ENCODE peak calls at places on chromosomes 2 and 18, in four cellular contexts. One of them, this sample, is unnamed.

GRCh38 chr2:196403471-196403870 is 232.1 kb upstream of the STK17B start:
- DNase-seq in GM13977: no peak
- DNase-seq in fibroblast of the conjunctiva: no peak
- DNase-seq in stimulated activated effector memory CD8-positive, alpha-beta T cell treated with anti-CD3 and anti-CD28 coated beads, Interleukin-12 subunit alpha, Interleukin-12 subunit beta, amount 100 ng/mL, for 72 hours: no peak
- DNase-seq in this sample: peak; percentile 52

GRCh38 chr2:106126295-106126694 is 67.8 kb downstream of the UXS1 start:
- DNase-seq in GM13977: no peak
- DNase-seq in stimulated activated effector memory CD8-positive, alpha-beta T cell treated with anti-CD3 and anti-CD28 coated beads, Interleukin-12 subunit alpha, Interleukin-12 subunit beta, amount 100 ng/mL, for 72 hours: no peak
- DNase-seq in fibroblast of the conjunctiva: no peak
- DNase-seq in this sample: no peak

GRCh38 chr2:210147614-210148013 is 23.6 kb downstream of the KANSL1L start:
- DNase-seq in stimulated activated effector memory CD8-positive, alpha-beta T cell treated with anti-CD3 and anti-CD28 coated beads, Interleukin-12 subunit alpha, Interleukin-12 subunit beta, amount 100 ng/mL, for 72 hours: no peak
- DNase-seq in fibroblast of the conjunctiva: no peak
- DNase-seq in GM13977: no peak
- DNase-seq in this sample: no peak

GRCh38 chr2:57343391-57344006 is 703.1 kb upstream of the VRK2 start:
- DNase-seq in fibroblast of the conjunctiva: no peak
- DNase-seq in GM13977: no peak
- DNase-seq in stimulated activated effector memory CD8-positive, alpha-beta T cell treated with anti-CD3 and anti-CD28 coated beads, Interleukin-12 subunit alpha, Interleukin-12 subunit beta, amount 100 ng/mL, for 72 hours: no peak
- DNase-seq in this sample: peak; percentile 20

GRCh38 chr18:50559750-50560680 is at the start of gene MAPK4:
- DNase-seq in fibroblast of the conjunctiva: no peak
- DNase-seq in stimulated activated effector memory CD8-positive, alpha-beta T cell treated with anti-CD3 and anti-CD28 coated beads, Interleukin-12 subunit alpha, Interleukin-12 subunit beta, amount 100 ng/mL, for 72 hours: no peak
- DNase-seq in GM13977: peak; percentile 76
- DNase-seq in this sample: peak; percentile 7

GRCh38 chr2:42900226-42900744 is 107.9 kb upstream of the HAAO start:
- DNase-seq in stimulated activated effector memory CD8-positive, alpha-beta T cell treated with anti-CD3 and anti-CD28 coated beads, Interleukin-12 subunit alpha, Interleukin-12 subunit beta, amount 100 ng/mL, for 72 hours: no peak
- DNase-seq in GM13977: no peak
- DNase-seq in fibroblast of the conjunctiva: no peak
- DNase-seq in this sample: no peak

GRCh38 chr2:240648650-240649275 is 23.5 kb downstream of the GPR35 start:
- DNase-seq in fibroblast of the conjunctiva: no peak
- DNase-seq in stimulated activated effector memory CD8-positive, alpha-beta T cell treated with anti-CD3 and anti-CD28 coated beads, Interleukin-12 subunit alpha, Interleukin-12 subunit beta, amount 100 ng/mL, for 72 hours: peak; percentile 35
- DNase-seq in GM13977: peak; percentile 34
- DNase-seq in this sample: no peak

GRCh38 chr2:10983711-10984110 is 72.0 kb downstream of the KCNF1 start:
- DNase-seq in stimulated activated effector memory CD8-positive, alpha-beta T cell treated with anti-CD3 and anti-CD28 coated beads, Interleukin-12 subunit alpha, Interleukin-12 subunit beta, amount 100 ng/mL, for 72 hours: no peak
- DNase-seq in fibroblast of the conjunctiva: no peak
- DNase-seq in GM13977: no peak
- DNase-seq in this sample: no peak

GRCh38 chr18:52409732-52410131 is 69.7 kb downstream of the DCC start:
- DNase-seq in GM13977: peak; percentile 20
- DNase-seq in stimulated activated effector memory CD8-positive, alpha-beta T cell treated with anti-CD3 and anti-CD28 coated beads, Interleukin-12 subunit alpha, Interleukin-12 subunit beta, amount 100 ng/mL, for 72 hours: no peak
- DNase-seq in fibroblast of the conjunctiva: no peak
- DNase-seq in this sample: peak; percentile 8

GRCh38 chr2:234241656-234242445 is 191.3 kb downstream of the SPP2 start:
- DNase-seq in stimulated activated effector memory CD8-positive, alpha-beta T cell treated with anti-CD3 and anti-CD28 coated beads, Interleukin-12 subunit alpha, Interleukin-12 subunit beta, amount 100 ng/mL, for 72 hours: no peak
- DNase-seq in GM13977: no peak
- DNase-seq in fibroblast of the conjunctiva: no peak
- DNase-seq in this sample: peak; percentile 94

GRCh38 chr2:232339121-232340081 is 39.1 kb upstream of the ALPP start:
- DNase-seq in fibroblast of the conjunctiva: no peak
- DNase-seq in GM13977: no peak
- DNase-seq in stimulated activated effector memory CD8-positive, alpha-beta T cell treated with anti-CD3 and anti-CD28 coated beads, Interleukin-12 subunit alpha, Interleukin-12 subunit beta, amount 100 ng/mL, for 72 hours: no peak
- DNase-seq in this sample: no peak

GRCh38 chr2:238689871-238690672 is 157.8 kb upstream of the TWIST2 start:
- DNase-seq in fibroblast of the conjunctiva: no peak
- DNase-seq in GM13977: no peak
- DNase-seq in stimulated activated effector memory CD8-positive, alpha-beta T cell treated with anti-CD3 and anti-CD28 coated beads, Interleukin-12 subunit alpha, Interleukin-12 subunit beta, amount 100 ng/mL, for 72 hours: no peak
- DNase-seq in this sample: no peak

GRCh38 chr2:19100570-19100969 is 257.9 kb downstream of the OSR1 start:
- DNase-seq in fibroblast of the conjunctiva: no peak
- DNase-seq in GM13977: no peak
- DNase-seq in stimulated activated effector memory CD8-positive, alpha-beta T cell treated with anti-CD3 and anti-CD28 coated beads, Interleukin-12 subunit alpha, Interleukin-12 subunit beta, amount 100 ng/mL, for 72 hours: no peak
- DNase-seq in this sample: no peak

GRCh38 chr2:134758632-134759031 is 39.8 kb upstream of the TMEM163 start:
- DNase-seq in stimulated activated effector memory CD8-positive, alpha-beta T cell treated with anti-CD3 and anti-CD28 coated beads, Interleukin-12 subunit alpha, Interleukin-12 subunit beta, amount 100 ng/mL, for 72 hours: no peak
- DNase-seq in GM13977: no peak
- DNase-seq in fibroblast of the conjunctiva: no peak
- DNase-seq in this sample: peak; percentile 37

GRCh38 chr18:79922971-79923411 is 28.5 kb downstream of the SLC66A2 start:
- DNase-seq in stimulated activated effector memory CD8-positive, alpha-beta T cell treated with anti-CD3 and anti-CD28 coated beads, Interleukin-12 subunit alpha, Interleukin-12 subunit beta, amount 100 ng/mL, for 72 hours: no peak
- DNase-seq in fibroblast of the conjunctiva: no peak
- DNase-seq in GM13977: no peak
- DNase-seq in this sample: no peak

GRCh38 chr2:86831537-86831936 is 30.1 kb downstream of the CD8B start:
- DNase-seq in GM13977: no peak
- DNase-seq in fibroblast of the conjunctiva: no peak
- DNase-seq in stimulated activated effector memory CD8-positive, alpha-beta T cell treated with anti-CD3 and anti-CD28 coated beads, Interleukin-12 subunit alpha, Interleukin-12 subunit beta, amount 100 ng/mL, for 72 hours: no peak
- DNase-seq in this sample: no peak

GRCh38 chr2:109497447-109497846 is 116.3 kb downstream of the SEPTIN10 start:
- DNase-seq in GM13977: no peak
- DNase-seq in stimulated activated effector memory CD8-positive, alpha-beta T cell treated with anti-CD3 and anti-CD28 coated beads, Interleukin-12 subunit alpha, Interleukin-12 subunit beta, amount 100 ng/mL, for 72 hours: no peak
- DNase-seq in fibroblast of the conjunctiva: no peak
- DNase-seq in this sample: no peak

GRCh38 chr2:176924909-176925548 is 287.6 kb upstream of the HNRNPA3 start:
- DNase-seq in GM13977: no peak
- DNase-seq in fibroblast of the conjunctiva: no peak
- DNase-seq in stimulated activated effector memory CD8-positive, alpha-beta T cell treated with anti-CD3 and anti-CD28 coated beads, Interleukin-12 subunit alpha, Interleukin-12 subunit beta, amount 100 ng/mL, for 72 hours: no peak
- DNase-seq in this sample: no peak

GRCh38 chr18:46291149-46291548 is 187.0 kb downstream of the HAUS1 start:
- DNase-seq in fibroblast of the conjunctiva: no peak
- DNase-seq in GM13977: no peak
- DNase-seq in stimulated activated effector memory CD8-positive, alpha-beta T cell treated with anti-CD3 and anti-CD28 coated beads, Interleukin-12 subunit alpha, Interleukin-12 subunit beta, amount 100 ng/mL, for 72 hours: no peak
- DNase-seq in this sample: no peak

GRCh38 chr2:120389036-120389391 is 43.1 kb downstream of the INHBB start:
- DNase-seq in stimulated activated effector memory CD8-positive, alpha-beta T cell treated with anti-CD3 and anti-CD28 coated beads, Interleukin-12 subunit alpha, Interleukin-12 subunit beta, amount 100 ng/mL, for 72 hours: no peak
- DNase-seq in GM13977: no peak
- DNase-seq in fibroblast of the conjunctiva: no peak
- DNase-seq in this sample: no peak

GRCh38 chr2:129499747-129500146 is 479.7 kb upstream of the RAB6C start:
- DNase-seq in fibroblast of the conjunctiva: no peak
- DNase-seq in GM13977: no peak
- DNase-seq in stimulated activated effector memory CD8-positive, alpha-beta T cell treated with anti-CD3 and anti-CD28 coated beads, Interleukin-12 subunit alpha, Interleukin-12 subunit beta, amount 100 ng/mL, for 72 hours: no peak
- DNase-seq in this sample: peak; percentile 48

GRCh38 chr2:120722603-120723421 is 12.9 kb upstream of the GLI2 start:
- DNase-seq in stimulated activated effector memory CD8-positive, alpha-beta T cell treated with anti-CD3 and anti-CD28 coated beads, Interleukin-12 subunit alpha, Interleukin-12 subunit beta, amount 100 ng/mL, for 72 hours: no peak
- DNase-seq in GM13977: no peak
- DNase-seq in fibroblast of the conjunctiva: no peak
- DNase-seq in this sample: peak; percentile 16

GRCh38 chr2:121475811-121476571 is 54.7 kb upstream of the RNU4ATAC start:
- DNase-seq in stimulated activated effector memory CD8-positive, alpha-beta T cell treated with anti-CD3 and anti-CD28 coated beads, Interleukin-12 subunit alpha, Interleukin-12 subunit beta, amount 100 ng/mL, for 72 hours: no peak
- DNase-seq in GM13977: no peak
- DNase-seq in fibroblast of the conjunctiva: no peak
- DNase-seq in this sample: peak; percentile 76

GRCh38 chr2:221276601-221277000 is 295.5 kb downstream of the EPHA4 start:
- DNase-seq in stimulated activated effector memory CD8-positive, alpha-beta T cell treated with anti-CD3 and anti-CD28 coated beads, Interleukin-12 subunit alpha, Interleukin-12 subunit beta, amount 100 ng/mL, for 72 hours: no peak
- DNase-seq in GM13977: no peak
- DNase-seq in fibroblast of the conjunctiva: no peak
- DNase-seq in this sample: no peak

GRCh38 chr2:10329880-10330699 is 27.4 kb downstream of the HPCAL1 start:
- DNase-seq in fibroblast of the conjunctiva: no peak
- DNase-seq in stimulated activated effector memory CD8-positive, alpha-beta T cell treated with anti-CD3 and anti-CD28 coated beads, Interleukin-12 subunit alpha, Interleukin-12 subunit beta, amount 100 ng/mL, for 72 hours: peak; percentile 55
- DNase-seq in GM13977: no peak
- DNase-seq in this sample: peak; percentile 10

GRCh38 chr2:174025271-174026121 is 60.3 kb upstream of the SP3 start:
- DNase-seq in stimulated activated effector memory CD8-positive, alpha-beta T cell treated with anti-CD3 and anti-CD28 coated beads, Interleukin-12 subunit alpha, Interleukin-12 subunit beta, amount 100 ng/mL, for 72 hours: no peak
- DNase-seq in fibroblast of the conjunctiva: peak; percentile 96
- DNase-seq in GM13977: no peak
- DNase-seq in this sample: no peak

GRCh38 chr2:176652300-176653182 is 383.3 kb downstream of the MTX2 start:
- DNase-seq in GM13977: peak; percentile 44
- DNase-seq in stimulated activated effector memory CD8-positive, alpha-beta T cell treated with anti-CD3 and anti-CD28 coated beads, Interleukin-12 subunit alpha, Interleukin-12 subunit beta, amount 100 ng/mL, for 72 hours: no peak
- DNase-seq in fibroblast of the conjunctiva: peak; percentile 36
- DNase-seq in this sample: peak; percentile 55

GRCh38 chr2:12857891-12858290 is 141.2 kb downstream of the TRIB2 start:
- DNase-seq in fibroblast of the conjunctiva: no peak
- DNase-seq in GM13977: no peak
- DNase-seq in stimulated activated effector memory CD8-positive, alpha-beta T cell treated with anti-CD3 and anti-CD28 coated beads, Interleukin-12 subunit alpha, Interleukin-12 subunit beta, amount 100 ng/mL, for 72 hours: no peak
- DNase-seq in this sample: peak; percentile 83

GRCh38 chr2:164896634-164897033 is 55.0 kb upstream of the COBLL1 start:
- DNase-seq in fibroblast of the conjunctiva: no peak
- DNase-seq in stimulated activated effector memory CD8-positive, alpha-beta T cell treated with anti-CD3 and anti-CD28 coated beads, Interleukin-12 subunit alpha, Interleukin-12 subunit beta, amount 100 ng/mL, for 72 hours: no peak
- DNase-seq in GM13977: peak; percentile 6
- DNase-seq in this sample: peak; percentile 93

GRCh38 chr2:73457982-73458381 is 72.3 kb downstream of the ALMS1 start:
- DNase-seq in stimulated activated effector memory CD8-positive, alpha-beta T cell treated with anti-CD3 and anti-CD28 coated beads, Interleukin-12 subunit alpha, Interleukin-12 subunit beta, amount 100 ng/mL, for 72 hours: no peak
- DNase-seq in fibroblast of the conjunctiva: no peak
- DNase-seq in GM13977: no peak
- DNase-seq in this sample: no peak

GRCh38 chr18:50190236-50190635 is 4.7 kb downstream of the MYO5B start:
- DNase-seq in stimulated activated effector memory CD8-positive, alpha-beta T cell treated with anti-CD3 and anti-CD28 coated beads, Interleukin-12 subunit alpha, Interleukin-12 subunit beta, amount 100 ng/mL, for 72 hours: no peak
- DNase-seq in GM13977: no peak
- DNase-seq in fibroblast of the conjunctiva: no peak
- DNase-seq in this sample: peak; percentile 94

GRCh38 chr2:112690853-112691390 is 29.9 kb upstream of the NT5DC4 start:
- DNase-seq in GM13977: peak; percentile 61
- DNase-seq in stimulated activated effector memory CD8-positive, alpha-beta T cell treated with anti-CD3 and anti-CD28 coated beads, Interleukin-12 subunit alpha, Interleukin-12 subunit beta, amount 100 ng/mL, for 72 hours: peak; percentile 81
- DNase-seq in fibroblast of the conjunctiva: peak; percentile 24
- DNase-seq in this sample: peak; percentile 86

This sample was measured in bronchial epithelial cell.